ENCODE peak calls at places on chromosomes 6 and 20, in six cellular contexts. C is transverse colon, V is breast epithelium, L is spleen, S is SK-N-MC, Y is Panc1. O is an unnamed sample.
A peak's percentile ranks its signal among the peaks of the same experiment; 100 is the strongest.

GRCh38 chr20:41248371-41249024 is 69.0 kb downstream of the ZHX3 start:
- DNase-seq in Y (no peak), C (no peak), L (no peak), S (no peak), V (no peak), O (no peak)

GRCh38 chr6:166586424-166587156 is at the start of gene RAMACL:
- DNase-seq in V (no peak), S (no peak), Y (no peak), L (peak; percentile 90), C (peak; percentile 52), O (peak; percentile 40)

GRCh38 chr6:2829253-2829652 is 12.4 kb downstream of the SERPINB1 start:
- DNase-seq in L (no peak), C (no peak), Y (no peak), S (no peak), V (no peak), O (no peak)

GRCh38 chr6:133701633-133702331 is 187.1 kb upstream of the TCF21 start:
- DNase-seq in Y (no peak), L (no peak), C (no peak), S (no peak), V (no peak), O (no peak)

GRCh38 chr6:14787677-14788076 is 458.2 kb upstream of the JARID2 start:
- DNase-seq in L (no peak), C (no peak), S (no peak), Y (no peak), V (no peak), O (no peak)

GRCh38 chr6:16471222-16471784 is 232.9 kb downstream of the GMPR start:
- DNase-seq in V (no peak), Y (no peak), S (no peak), C (peak; percentile 14), L (no peak), O (no peak)

GRCh38 chr6:134741193-134741521 is 208.7 kb downstream of the ALDH8A1 start:
- DNase-seq in L (no peak), Y (no peak), C (no peak), S (no peak), V (no peak), O (no peak)

GRCh38 chr6:111952326-111952725 is 79.1 kb upstream of the FYN start:
- DNase-seq in C (no peak), V (no peak), Y (no peak), S (no peak), L (no peak), O (no peak)

GRCh38 chr6:41636803-41637178 is 1.5 kb upstream of the MDFI start:
- DNase-seq in C (peak; percentile 76), Y (no peak), L (peak; percentile 66), V (peak; percentile 77), S (no peak), O (peak; percentile 82)

GRCh38 chr6:81876977-81877376 is 124.5 kb upstream of the TENT5A start:
- DNase-seq in V (no peak), S (no peak), L (no peak), C (no peak), Y (no peak), O (no peak)

GRCh38 chr20:62351469-62352401 is 15.4 kb downstream of the LAMA5 start:
- DNase-seq in V (no peak), L (no peak), Y (no peak), C (no peak), S (no peak), O (no peak)

GRCh38 chr6:31266721-31267360 is 5.1 kb downstream of the HLA-C start:
- DNase-seq in C (no peak), V (no peak), L (no peak), Y (no peak), S (no peak), O (no peak)
- TF ChIP-seq POLR2AphosphoS5 in C (no peak), V (no peak), L (no peak), Y (no peak), S (no peak), O (no peak)

GRCh38 chr6:372336-372911 is 19.1 kb upstream of the IRF4 start:
- DNase-seq in S (no peak), L (peak; percentile 83), C (peak; percentile 39), V (no peak), Y (no peak), O (no peak)

GRCh38 chr6:369559-370431 is 21.8 kb upstream of the IRF4 start:
- DNase-seq in L (peak; percentile 69), S (no peak), Y (no peak), V (no peak), C (no peak), O (no peak)

GRCh38 chr6:373031-373430 is 18.5 kb upstream of the IRF4 start:
- DNase-seq in S (no peak), L (peak; percentile 77), Y (no peak), V (no peak), C (no peak), O (no peak)

GRCh38 chr6:367891-368630 is 23.5 kb upstream of the IRF4 start:
- DNase-seq in S (no peak), Y (no peak), L (no peak), V (no peak), C (no peak), O (no peak)

GRCh38 chr6:370555-370954 is 21.0 kb upstream of the IRF4 start:
- DNase-seq in V (no peak), S (no peak), C (no peak), L (peak; percentile 69), Y (no peak), O (no peak)
- H3K9me3 ChIP-seq in V (no peaks in the 10 kb centered on the region), S (no peaks in the 10 kb centered on the region), C (no peaks in the 10 kb centered on the region), L (no peaks in the 10 kb centered on the region), Y (no peaks in the 10 kb centered on the region), O (no peaks in the 10 kb centered on the region)

GRCh38 chr6:95354551-95354950 is 222.8 kb upstream of the MANEA start:
- DNase-seq in S (no peak), Y (no peak), V (no peak), C (no peak), L (no peak), O (no peak)

GRCh38 chr6:95352064-95352463 is 225.3 kb upstream of the MANEA start:
- DNase-seq in L (no peak), Y (no peak), V (no peak), S (peak; percentile 24), C (no peak), O (no peak)

GRCh38 chr6:95357380-95358025 is 219.8 kb upstream of the MANEA start:
- DNase-seq in Y (no peak), C (no peak), L (no peak), S (no peak), V (no peak), O (no peak)
- TF ChIP-seq POLR2AphosphoS5 in Y (no peak), C (no peak), L (no peak), S (no peak), V (no peak), O (no peak)

GRCh38 chr20:30486103-30486478 is 771.4 kb upstream of the DEFB115 start:
- DNase-seq in S (no peak), C (no peak), L (no peak), Y (no peak), V (no peak), O (no peak)

GRCh38 chr20:30485331-30486102 is 771.9 kb upstream of the DEFB115 start:
- DNase-seq in S (no peak), L (peak; percentile 65), Y (no peak), V (no peak), C (no peak), O (no peak)

GRCh38 chr20:30488941-30489601 is 768.4 kb upstream of the DEFB115 start:
- DNase-seq in C (no peak), V (no peak), S (no peak), Y (no peak), L (peak; percentile 57), O (peak; percentile 5)

GRCh38 chr20:30489604-30490003 is 767.9 kb upstream of the DEFB115 start:
- DNase-seq in L (no peak), S (no peak), V (no peak), C (no peak), Y (no peak), O (peak; percentile 13)

GRCh38 chr20:30487947-30488926 is 769.2 kb upstream of the DEFB115 start:
- DNase-seq in C (no peak), S (no peak), L (peak; percentile 61), Y (no peak), V (no peak), O (no peak)
- H3K9me3 ChIP-seq in C (peaks cover 11% of the 10 kb centered on the region), S (no peaks in the 10 kb centered on the region), L (no peaks in the 10 kb centered on the region), Y (no peaks in the 10 kb centered on the region), V (peaks cover 37% of the 10 kb centered on the region), O (peaks cover 2% of the 10 kb centered on the region)

GRCh38 chr6:53064726-53065265 is 408 bp upstream of the FBXO9 start:
- DNase-seq in Y (peak; percentile 95), S (peak; percentile 96), L (peak; percentile 99), C (peak; percentile 98), V (peak; percentile 97), O (peak; percentile 97)
- TF ChIP-seq POLR2AphosphoS5 in Y (peak; percentile 37), S (no peak), L (peak; percentile 4), C (peak; percentile 52), V (peak; percentile 65), O (peak; percentile 81)

GRCh38 chr6:169788809-169789145 is 37.4 kb downstream of the ERMARD start:
- DNase-seq in S (no peak), C (no peak), Y (no peak), V (no peak), L (no peak), O (no peak)

GRCh38 chr6:169792306-169793015 is 41.0 kb downstream of the ERMARD start:
- DNase-seq in C (no peak), S (no peak), L (no peak), Y (no peak), V (no peak), O (no peak)

GRCh38 chr6:169791721-169792131 is 40.3 kb downstream of the ERMARD start:
- DNase-seq in C (no peak), V (peak; percentile 10), S (no peak), L (no peak), Y (no peak), O (no peak)

GRCh38 chr6:169789146-169789943 is 37.9 kb downstream of the ERMARD start:
- DNase-seq in V (no peak), S (no peak), Y (no peak), L (no peak), C (no peak), O (no peak)

GRCh38 chr6:169789944-169790927 is 38.8 kb downstream of the ERMARD start:
- DNase-seq in V (peak; percentile 56), Y (peak; percentile 61), L (peak; percentile 93), C (peak; percentile 79), S (no peak), O (peak; percentile 75)
- H3K9me3 ChIP-seq in V (no peaks in the 10 kb centered on the region), Y (no peaks in the 10 kb centered on the region), L (no peaks in the 10 kb centered on the region), C (no peaks in the 10 kb centered on the region), S (no peaks in the 10 kb centered on the region), O (no peaks in the 10 kb centered on the region)

GRCh38 chr6:33250731-33251130 is 20.9 kb downstream of the VPS52 start:
- DNase-seq in Y (no peak), V (no peak), C (no peak), L (peak; percentile 64), S (no peak), O (no peak)

GRCh38 chr6:33247977-33248642 is 23.6 kb downstream of the VPS52 start:
- DNase-seq in Y (peak; percentile 83), C (peak; percentile 94), V (peak; percentile 85), S (peak; percentile 39), L (peak; percentile 95), O (peak; percentile 92)

GRCh38 chr6:33248643-33248931 is 23.1 kb downstream of the VPS52 start:
- DNase-seq in V (no peak), S (peak; percentile 10), Y (no peak), L (no peak), C (no peak), O (peak; percentile 26)

GRCh38 chr6:33249732-33250625 is 21.7 kb downstream of the VPS52 start:
- DNase-seq in C (no peak), L (peak; percentile 78), Y (no peak), V (no peak), S (no peak), O (no peak)

GRCh38 chr6:33248932-33249731 is 22.5 kb downstream of the VPS52 start:
- DNase-seq in S (peak; percentile 96), L (peak; percentile 98), Y (peak; percentile 97), V (peak; percentile 98), C (peak; percentile 99), O (peak; percentile 98)
- TF ChIP-seq POLR2AphosphoS5 in S (peak; percentile 89), L (peak; percentile 97), Y (peak; percentile 91), V (peak; percentile 76), C (peak; percentile 78), O (peak; percentile 89)